ENCODE peak calls at places on chromosome 22, in nine cellular contexts. G is dorsolateral prefrontal cortex, V is cardiac muscle cell, R is IMR-90, O is coronary artery, H is lower leg skin, L is mammary epithelial cell, N is PC-9, Q is transverse colon. A is an unnamed sample.

GRCh38 chr22:38753894-38754246 is 1.9 kb downstream of the SUN2 start:
- DNase-seq in N (no peak), G (no peak), H (no peak), Q (no peak), R (no peak), O (no peak), V (no peak), L (no peak), A (no peak)

GRCh38 chr22:46373166-46373565 is 37.7 kb downstream of the TRMU start:
- DNase-seq in R (no peak), H (no peak), V (no peak), Q (peak; percentile 50), O (no peak), N (no peak), G (no peak), L (no peak), A (no peak)

GRCh38 chr22:29879738-29880137 is 3.2 kb upstream of the MTMR3 start:
- DNase-seq in O (no peak), L (no peak), R (no peak), H (no peak), N (no peak), G (no peak), V (no peak), Q (no peak), A (no peak)

GRCh38 chr22:20983081-20983745 is 1.1 kb downstream of the LZTR1 start:
- DNase-seq in H (no peak), O (no peak), G (no peak), R (peak; percentile 18), N (no peak), V (no peak), Q (no peak), L (no peak), A (no peak)

GRCh38 chr22:22207845-22208564 is 36.6 kb upstream of the VPREB1 start:
- DNase-seq in N (peak; percentile 54), H (peak; percentile 26), G (no peak), V (peak; percentile 82), O (no peak), Q (peak; percentile 80), R (peak; percentile 70), L (peak; percentile 66), A (no peak)

GRCh38 chr22:44486538-44486937 is 11.5 kb downstream of the RTL6 start:
- DNase-seq in Q (no peak), L (no peak), G (no peak), V (no peak), R (peak; percentile 27), O (no peak), N (peak; percentile 77), H (no peak), A (no peak)

GRCh38 chr22:44456661-44457412 is 41.2 kb downstream of the RTL6 start:
- DNase-seq in O (peak; percentile 26), H (no peak), V (no peak), R (no peak), Q (no peak), L (no peak), N (peak; percentile 15), G (no peak), A (no peak)

GRCh38 chr22:37701121-37701786 is 4.4 kb downstream of the TRIOBP start:
- DNase-seq in H (no peak), R (peak; percentile 32), G (no peak), V (no peak), Q (no peak), N (no peak), O (no peak), L (no peak), A (no peak)

GRCh38 chr22:22720724-22721261 is 76.4 kb downstream of the GGTLC2 start:
- DNase-seq in R (no peak), Q (peak; percentile 46), G (no peak), L (peak; percentile 28), O (no peak), N (no peak), V (no peak), H (no peak), A (no peak)

GRCh38 chr22:23219787-23220484 is 39.6 kb downstream of the BCR start:
- DNase-seq in R (peak; percentile 61), V (no peak), O (no peak), H (no peak), Q (peak; percentile 35), L (peak; percentile 52), N (no peak), G (no peak), A (no peak)

GRCh38 chr22:34111210-34111824 is 191.0 kb upstream of the LARGE1 start:
- DNase-seq in V (peak; percentile 55), Q (peak; percentile 12), N (no peak), G (no peak), L (peak; percentile 17), O (no peak), H (no peak), R (no peak), A (no peak)

GRCh38 chr22:25050566-25050965 is 98.0 kb downstream of the KIAA1671 start:
- DNase-seq in H (no peak), L (no peak), R (no peak), G (no peak), O (no peak), Q (no peak), N (no peak), V (no peak), A (no peak)

GRCh38 chr22:21835378-21835777 is 32.1 kb downstream of the MAPK1 start:
- DNase-seq in O (no peak), G (no peak), N (no peak), V (no peak), Q (no peak), H (no peak), R (no peak), L (no peak), A (no peak)

GRCh38 chr22:37544955-37545702 is 15.2 kb upstream of the CDC42EP1 start:
- DNase-seq in V (peak; percentile 66), H (no peak), L (peak; percentile 80), G (no peak), R (peak; percentile 58), Q (peak; percentile 88), O (no peak), N (peak; percentile 77), A (no peak)

GRCh38 chr22:31337178-31337577 is 9.0 kb downstream of the PATZ1 start:
- DNase-seq in O (no peak), N (peak; percentile 61), R (peak; percentile 28), G (no peak), H (no peak), L (peak; percentile 72), Q (no peak), V (no peak), A (no peak)

GRCh38 chr22:29817724-29818123 is 20.4 kb downstream of the ASCC2 start:
- DNase-seq in N (no peak), R (no peak), Q (no peak), G (no peak), V (no peak), L (no peak), O (no peak), H (no peak), A (no peak)

GRCh38 chr22:17213976-17214375 is 5.3 kb downstream of the ADA2 start:
- DNase-seq in N (no peak), O (no peak), L (no peak), H (no peak), Q (peak; percentile 69), G (no peak), R (peak; percentile 3), V (peak; percentile 59), A (no peak)

GRCh38 chr22:27718186-27719032 is 83.1 kb downstream of the MN1 start:
- DNase-seq in N (peak; percentile 87), G (no peak), L (peak; percentile 96), R (peak; percentile 98), Q (peak; percentile 57), O (peak; percentile 92), V (peak; percentile 28), H (peak; percentile 84), A (peak; percentile 85)

DNA sequence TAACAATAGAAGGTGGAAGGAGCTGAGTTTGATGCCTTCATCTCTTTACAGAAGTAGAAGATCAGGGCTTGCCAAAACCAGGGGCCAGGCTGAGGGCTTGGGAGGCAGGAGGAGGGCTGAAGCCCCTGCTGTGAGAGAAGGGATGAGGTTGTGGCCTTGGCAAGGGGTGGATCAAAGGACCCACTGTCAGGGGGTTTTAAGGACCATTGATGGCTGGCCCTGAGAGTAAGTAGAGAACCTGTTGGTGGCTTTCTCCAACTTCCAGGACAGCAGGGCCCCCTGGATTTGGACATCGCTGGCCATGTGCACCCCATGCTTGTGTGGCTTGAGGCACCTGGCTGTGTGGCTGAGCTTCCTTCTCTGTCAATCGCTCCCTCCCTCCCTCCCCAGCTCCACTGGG is 927.7 kb downstream of the TBC1D22A start:
- DNase-seq in H (no peak), Q (no peak), G (no peak), O (no peak), R (no peak), L (no peak), V (no peak), N (no peak), A (no peak)
- H3K4me3 ChIP-seq in H (no peak overlapping the region), Q (no peak overlapping the region), G (no peak overlapping the region), O (no peak overlapping the region), R (no peak overlapping the region), L (no peak overlapping the region), V (no peak overlapping the region), N (no peak overlapping the region), A (no peak overlapping the region)

GRCh38 chr22:50270302-50271010 is at the start of gene MAPK11:
- DNase-seq in O (no peak), G (no peak), V (peak; percentile 92), N (peak; percentile 73), L (peak; percentile 64), R (peak; percentile 61), H (no peak), Q (peak; percentile 74), A (no peak)

GRCh38 chr22:50268655-50269113 is 1.5 kb downstream of the MAPK11 start:
- DNase-seq in L (no peak), H (no peak), R (no peak), N (no peak), Q (peak; percentile 35), O (no peak), V (no peak), G (no peak), A (no peak)

GRCh38 chr22:50266994-50267393 is 3.2 kb downstream of the MAPK11 start:
- DNase-seq in L (no peak), R (no peak), O (no peak), Q (no peak), H (no peak), V (no peak), N (no peak), G (no peak), A (no peak)

GRCh38 chr22:50269573-50270301 is 443 bp downstream of the MAPK11 start:
- DNase-seq in V (peak; percentile 36), R (peak; percentile 31), Q (no peak), H (no peak), O (no peak), N (no peak), L (no peak), G (no peak), A (no peak)

GRCh38 chr22:50267591-50268390 is 2.4 kb downstream of the MAPK11 start:
- DNase-seq in Q (peak; percentile 66), L (peak; percentile 37), G (no peak), O (no peak), V (peak; percentile 67), N (no peak), R (peak; percentile 38), H (peak; percentile 43), A (no peak)
- H3K4me3 ChIP-seq in Q (peak overlapping the region; percentile 37), L (no peak overlapping the region), G (peak overlapping the region; percentile 1), O (peak overlapping the region; percentile 62), V (no peak overlapping the region), N (no peak overlapping the region), R (peak overlapping the region; percentile 45), H (no peak overlapping the region), A (peak overlapping the region; percentile 39)

GRCh38 chr22:47609653-47610052 is 847.2 kb downstream of the TBC1D22A start:
- DNase-seq in H (no peak), O (no peak), G (peak; percentile 32), Q (no peak), L (no peak), V (no peak), N (no peak), R (no peak), A (no peak)
- H3K4me3 ChIP-seq in H (no peak overlapping the region), O (no peak overlapping the region), G (no peak overlapping the region), Q (no peak overlapping the region), L (no peak overlapping the region), V (no peak overlapping the region), N (no peak overlapping the region), R (no peak overlapping the region), A (no peak overlapping the region)

GRCh38 chr22:19723165-19723989 is at the start of gene GP1BB:
- DNase-seq in Q (peak; percentile 37), N (no peak), H (no peak), R (no peak), L (no peak), G (no peak), O (no peak), V (peak; percentile 90), A (no peak)
- H3K4me3 ChIP-seq in Q (peak within 1 kb of the TSS; percentile 30), N (peak within 1 kb of the TSS; percentile 3), H (no peak within 1 kb of the TSS), R (no peak within 1 kb of the TSS), L (no peak within 1 kb of the TSS), G (no peak within 1 kb of the TSS), O (no peak within 1 kb of the TSS), V (peak within 1 kb of the TSS; percentile 22), A (no peak within 1 kb of the TSS)